ENCODE peak calls at places on chromosome 22, in six cellular contexts. A, H, L, D, U and K are unnamed samples. For H3K27me3, the result is how much of the 10 kb centered on the place peaks cover.

GRCh38 chr22:46515208-46516111 is 22.0 kb downstream of the CELSR1 start:
- DNase-seq in U (peak), A (no peak), L (peak), H (no peak), D (no peak), K (no peak)

GRCh38 chr22:40741116-40741515 is 61.8 kb downstream of the MCHR1 start:
- DNase-seq in D (no peak), A (no peak), U (no peak), L (no peak), H (no peak), K (no peak)

GRCh38 chr22:24435861-24436351 is 8.5 kb downstream of the ADORA2A start:
- DNase-seq in H (no peak), U (no peak), A (no peak), L (peak), D (no peak), K (peak)

GRCh38 chr22:30705710-30706651 is 11.3 kb downstream of the OSBP2 start:
- DNase-seq in U (no peak), L (peak), A (peak), D (no peak), H (no peak), K (no peak)

GRCh38 chr22:41327124-41327523 is 25.8 kb downstream of the ZC3H7B start:
- DNase-seq in D (no peak), L (no peak), A (no peak), H (no peak), U (no peak), K (no peak)

GRCh38 chr22:50706481-50707125 is 31.4 kb upstream of the ACR start:
- DNase-seq in H (no peak), L (no peak), D (no peak), U (no peak), A (no peak), K (peak)

GRCh38 chr22:45124176-45124857 is 39.4 kb upstream of the NUP50 start:
- DNase-seq in A (peak), H (no peak), L (no peak), U (no peak), D (no peak), K (no peak)

GRCh38 chr22:38035530-38035885 is 21.7 kb upstream of the PICK1 start:
- DNase-seq in H (no peak), D (no peak), A (no peak), U (no peak), L (no peak), K (no peak)

GRCh38 chr22:42967005-42967404 is 47.9 kb downstream of the PACSIN2 start:
- DNase-seq in U (no peak), D (no peak), L (no peak), H (no peak), A (no peak), K (no peak)

GRCh38 chr22:28329582-28330073 is 350.0 kb downstream of the TTC28 start:
- DNase-seq in L (no peak), U (no peak), H (no peak), A (peak), D (no peak), K (no peak)

GRCh38 chr22:30459206-30460052 is 12.4 kb downstream of the SEC14L3 start:
- DNase-seq in L (no peak), U (peak), A (peak), H (no peak), D (peak), K (no peak)

GRCh38 chr22:24805790-24806662 is at the start of gene SGSM1:
- DNase-seq in A (peak), D (peak), H (peak), L (peak), U (peak), K (peak)

GRCh38 chr22:30104501-30105156 is 24.4 kb downstream of the HORMAD2 start:
- DNase-seq in L (no peak), A (no peak), U (no peak), H (no peak), D (peak), K (no peak)

GRCh38 chr22:39135092-39135896 is 17.2 kb downstream of the CBX7 start:
- DNase-seq in L (peak), D (peak), A (peak), U (peak), H (no peak), K (peak)

GRCh38 chr22:29470159-29470855 is 9.7 kb upstream of the NEFH start:
- DNase-seq in U (peak), A (peak), D (peak), L (peak), H (no peak), K (peak)

GRCh38 chr22:46710842-46711241 is 27.2 kb downstream of the CERK start:
- DNase-seq in L (no peak), D (no peak), A (no peak), U (no peak), H (no peak), K (no peak)

GRCh38 chr22:46003271-46004091 is 26.5 kb upstream of the WNT7B start:
- DNase-seq in U (no peak), L (no peak), D (no peak), H (no peak), A (no peak), K (no peak)

GRCh38 chr22:31343235-31344191 is 2.6 kb downstream of the PATZ1 start:
- DNase-seq in H (no peak), A (peak), D (no peak), L (no peak), U (peak), K (peak)

GRCh38 chr22:35467788-35468187 is 67.8 kb downstream of the MCM5 start:
- DNase-seq in L (no peak), H (no peak), A (peak), D (no peak), U (no peak), K (peak)

GRCh38 chr22:28799834-28800307 is 498 bp downstream of the XBP1 start:
- DNase-seq in A (peak), L (peak), U (peak), H (no peak), D (no peak), K (peak)

GRCh38 chr22:30245985-30246901 is at the start of gene LIF:
- DNase-seq in U (peak), H (no peak), L (peak), D (peak), A (peak), K (no peak)

GRCh38 chr22:24482586-24482985 is 12.5 kb upstream of the UPB1 start:
- DNase-seq in U (no peak), H (no peak), L (no peak), A (peak), D (no peak), K (no peak)

GRCh38 chr22:45462034-45462655 is 40.5 kb upstream of the FBLN1 start:
- DNase-seq in A (no peak), H (no peak), U (peak), D (no peak), L (no peak), K (no peak)

GRCh38 chr22:27456696-27457503 is 344.7 kb downstream of the MN1 start:
- DNase-seq in D (no peak), U (peak), H (no peak), A (peak), L (peak), K (no peak)

GRCh38 chr22:34330432-34330831 is 410.2 kb upstream of the LARGE1 start:
- DNase-seq in A (no peak), H (no peak), U (no peak), L (no peak), D (no peak), K (no peak)

GRCh38 chr22:32389685-32390084 is 22.4 kb downstream of the RTCB start:
- DNase-seq in H (no peak), U (peak), L (peak), A (peak), D (no peak), K (no peak)

GRCh38 chr22:31326877-31327276 is 19.3 kb downstream of the PATZ1 start:
- DNase-seq in D (no peak), H (no peak), A (no peak), L (no peak), U (no peak), K (no peak)

GRCh38 chr22:40635940-40636379 is 559 bp downstream of the MRTFA start:
- DNase-seq in U (no peak), H (no peak), L (no peak), A (no peak), D (no peak), K (peak)

GRCh38 chr22:38872831-38873248 is 824 bp upstream of the CBX6 start:
- DNase-seq in D (no peak), L (no peak), H (no peak), U (peak), A (peak), K (peak)

GRCh38 chr22:38271927-38272372 is 860 bp downstream of the TMEM184B start:
- DNase-seq in A (no peak), H (no peak), L (no peak), U (no peak), D (no peak), K (no peak)

GRCh38 chr22:49356428-49356827 is 471.2 kb downstream of the BRD1 start:
- DNase-seq in L (no peak), U (no peak), D (no peak), H (no peak), A (no peak), K (no peak)

GRCh38 chr22:49353185-49353584 is 474.5 kb downstream of the BRD1 start:
- DNase-seq in H (no peak), D (no peak), A (no peak), U (no peak), L (no peak), K (no peak)

GRCh38 chr22:49358041-49358440 is 469.6 kb downstream of the BRD1 start:
- DNase-seq in D (no peak), A (no peak), H (no peak), L (no peak), U (no peak), K (no peak)

GRCh38 chr22:49354516-49355205 is 473.0 kb downstream of the BRD1 start:
- DNase-seq in D (no peak), U (no peak), H (no peak), A (no peak), L (no peak), K (no peak)

GRCh38 chr22:49355206-49355920 is 472.3 kb downstream of the BRD1 start:
- DNase-seq in L (no peak), D (no peak), H (no peak), A (no peak), U (no peak), K (no peak)
- H3K27me3 ChIP-seq in L (under half), D (under half), H (under half), A (under half), U (under half), K (under half)

DNA sequence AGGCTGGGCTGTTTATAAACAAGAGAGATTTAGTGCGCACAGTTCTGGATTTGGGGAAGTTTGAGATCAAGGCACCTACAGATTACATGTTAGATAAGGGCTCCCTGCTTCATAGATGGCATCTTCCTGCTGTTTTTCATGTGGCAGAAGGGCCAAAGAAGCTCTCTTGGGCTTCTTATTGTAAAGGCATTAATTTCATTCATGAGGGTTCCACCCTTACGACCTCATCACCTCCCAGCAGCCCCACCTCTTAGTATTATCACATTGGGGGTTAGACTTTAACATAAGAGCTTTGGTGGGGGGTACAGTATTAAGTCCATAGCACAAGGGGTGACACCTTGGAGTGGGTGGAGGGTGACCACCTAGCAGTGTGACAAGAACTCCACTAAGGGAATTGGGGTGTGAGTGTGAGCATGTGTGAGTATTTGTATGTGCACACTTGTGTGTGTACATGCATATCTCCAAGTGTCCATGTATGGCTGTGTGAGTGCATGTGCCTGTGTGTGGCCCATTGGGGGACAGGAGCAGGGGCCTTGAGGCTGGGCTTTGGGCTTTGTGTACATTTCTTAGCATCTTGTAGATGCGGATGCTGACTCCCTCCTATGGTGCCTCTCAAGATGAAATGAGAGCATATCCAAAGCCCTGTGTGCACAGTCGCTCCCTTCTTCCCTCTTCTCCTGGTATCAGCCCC is 42.7 kb downstream of the BCR start:
- DNase-seq in H (no peak), U (no peak), L (no peak), D (no peak), A (no peak), K (no peak)
- H3K27ac ChIP-seq in H (peak), U (no peak), L (peak), D (peak), A (no peak), K (no peak)

DNA sequence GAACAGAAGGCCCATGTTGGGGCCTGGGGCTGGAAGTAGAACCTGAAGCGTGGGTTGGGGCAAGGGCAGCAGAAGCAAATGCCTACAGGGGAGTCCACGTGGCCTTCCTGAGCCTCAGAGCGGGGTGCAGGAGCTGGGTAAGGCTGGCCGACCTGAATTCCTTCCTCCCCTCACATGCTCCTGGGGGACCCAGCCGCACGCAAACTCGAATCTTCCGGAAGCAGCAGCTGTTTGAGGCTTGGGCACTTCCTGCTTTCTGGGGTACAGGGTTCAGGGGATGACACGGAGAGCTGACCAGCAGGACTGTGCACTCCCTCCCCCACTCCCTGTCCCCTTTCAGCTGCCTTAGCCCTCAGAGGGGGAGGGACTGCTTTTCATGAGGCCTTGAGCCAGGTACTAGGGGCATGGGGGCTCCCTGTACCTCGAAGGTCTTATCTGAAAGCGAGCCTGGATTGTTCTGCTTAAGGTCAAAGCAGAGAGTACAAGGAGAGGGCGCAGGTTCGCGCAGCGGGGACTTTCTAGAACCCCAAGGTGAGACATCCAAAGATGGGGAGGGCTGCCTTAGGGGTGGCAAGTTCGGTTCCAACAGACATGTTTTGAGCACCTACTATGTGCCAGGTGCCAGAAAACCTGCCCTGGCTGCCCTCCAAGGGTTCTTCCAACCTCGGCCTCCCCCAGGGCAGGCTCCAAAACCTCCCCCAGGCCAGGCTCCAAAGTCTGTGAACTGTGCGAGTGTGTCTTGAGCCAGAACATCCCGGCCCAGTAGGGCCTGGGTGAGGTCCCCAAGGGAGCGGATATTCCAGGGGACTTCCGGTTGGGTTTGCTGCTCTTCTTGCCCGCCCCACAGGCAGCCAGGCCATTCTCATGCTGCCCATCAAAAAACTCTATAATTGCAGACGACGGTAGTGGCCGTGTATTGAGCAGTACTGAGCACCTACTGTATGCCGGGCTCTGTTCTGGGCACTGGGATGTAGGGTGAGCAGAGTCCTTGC is 1.7 kb downstream of the NCF4 start:
- DNase-seq in A (no peak), D (no peak), H (no peak), U (no peak), L (no peak), K (no peak)
- H3K4me3 ChIP-seq in A (no peak), D (no peak), H (no peak), U (no peak), L (no peak), K (no peak)

GRCh38 chr22:37001826-37002225 is 17.4 kb downstream of the TST start:
- DNase-seq in H (no peak), L (no peak), A (no peak), D (no peak), U (no peak), K (no peak)
- H3K27me3 ChIP-seq in H (under half), L (under half), A (under half), D (under half), U (under half), K (under half)

DNA sequence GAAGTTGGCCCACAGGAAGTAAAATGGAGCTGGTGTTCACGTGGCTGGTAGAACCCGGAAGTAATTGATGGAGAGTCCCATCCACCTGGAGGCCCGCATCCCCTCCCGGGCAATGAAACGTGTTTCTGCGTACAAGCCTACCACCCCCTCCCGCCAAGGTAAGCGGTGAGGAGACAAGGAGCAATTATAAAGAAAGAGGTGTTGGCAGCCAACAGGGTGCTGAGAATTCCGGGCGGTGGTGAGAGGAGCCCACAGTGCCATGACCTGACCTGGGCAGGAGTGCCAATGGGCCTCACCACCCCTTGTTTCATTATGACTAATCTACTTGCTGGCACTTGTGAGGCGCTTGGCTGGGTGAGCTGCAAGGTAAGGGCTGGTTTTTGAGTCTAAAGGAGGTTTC is 83.8 kb upstream of the BID start:
- DNase-seq in D (no peak), U (no peak), A (no peak), L (no peak), H (no peak), K (no peak)
- H3K27ac ChIP-seq in D (no peak), U (no peak), A (no peak), L (no peak), H (no peak), K (no peak)

GRCh38 chr22:48301421-48301820 is 1526.3 kb downstream of the BRD1 start:
- DNase-seq in D (no peak), L (no peak), U (no peak), H (no peak), A (no peak), K (no peak)

GRCh38 chr22:48300877-48301276 is 1526.8 kb downstream of the BRD1 start:
- DNase-seq in U (no peak), A (no peak), H (no peak), D (no peak), L (no peak), K (no peak)

GRCh38 chr22:48303360-48303725 is 1524.3 kb downstream of the BRD1 start:
- DNase-seq in L (no peak), A (no peak), U (no peak), H (no peak), D (no peak), K (no peak)

GRCh38 chr22:48301908-48302307 is 1525.8 kb downstream of the BRD1 start:
- DNase-seq in U (no peak), A (no peak), D (no peak), H (no peak), L (no peak), K (no peak)

DNA sequence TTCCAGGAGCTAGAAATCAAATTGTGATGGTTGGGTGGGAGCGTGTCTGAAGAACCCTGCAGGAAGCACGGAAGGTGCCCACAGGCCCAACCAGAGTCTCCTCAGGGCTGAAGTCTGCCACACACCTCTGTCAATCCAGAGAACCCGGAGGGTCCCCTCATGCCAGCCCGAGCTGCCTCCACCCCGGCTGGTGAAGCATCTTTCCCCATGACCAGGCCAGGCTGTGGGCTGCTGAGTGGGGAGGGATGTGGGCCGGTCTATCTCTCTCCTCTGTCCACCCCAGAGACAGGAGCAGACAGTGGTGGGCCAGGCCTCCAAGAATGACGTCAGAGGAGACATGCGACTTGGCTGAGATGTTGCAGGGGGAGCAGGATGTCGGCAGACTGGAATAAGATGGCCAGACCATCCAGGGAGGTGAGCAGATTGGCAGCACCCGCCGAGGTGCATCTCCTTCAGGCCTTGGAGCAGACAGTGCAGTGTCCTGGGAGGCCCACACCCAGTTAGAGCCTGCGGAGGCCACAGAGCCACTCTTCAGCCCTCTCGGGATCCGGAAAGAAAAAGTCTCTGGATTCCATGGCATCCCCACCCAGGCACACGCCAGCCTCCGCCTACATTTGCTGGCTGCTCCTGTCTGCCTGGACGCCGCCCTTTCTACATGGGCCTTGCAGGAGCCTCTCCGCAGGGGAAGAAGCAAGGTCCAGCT is 1524.9 kb downstream of the BRD1 start:
- DNase-seq in U (no peak), D (no peak), H (no peak), A (no peak), L (no peak), K (no peak)
- H3K4me3 ChIP-seq in U (no peak), D (no peak), H (no peak), A (no peak), L (no peak), K (no peak)

GRCh38 chr22:26428515-26429457 is at the start of gene ASPHD2:
- DNase-seq in H (no peak), U (peak), D (peak), A (peak), L (peak), K (peak)
- H3K27me3 ChIP-seq in H (under half), U (under half), D (under half), A (under half), L (under half), K (under half)

GRCh38 chr22:19693581-19693980 is 20.7 kb upstream of the SEPTIN5 start:
- DNase-seq in A (no peak), U (no peak), D (no peak), H (no peak), L (no peak), K (no peak)

GRCh38 chr22:19693981-19694670 is 20.2 kb upstream of the SEPTIN5 start:
- DNase-seq in A (no peak), U (no peak), H (no peak), D (no peak), L (no peak), K (no peak)

GRCh38 chr22:19689408-19689807 is 24.9 kb upstream of the SEPTIN5 start:
- DNase-seq in H (no peak), U (no peak), A (no peak), L (no peak), D (no peak), K (no peak)

GRCh38 chr22:19691007-19691720 is 23.1 kb upstream of the SEPTIN5 start:
- DNase-seq in H (no peak), D (no peak), L (no peak), A (no peak), U (no peak), K (no peak)

GRCh38 chr22:19691721-19692341 is 22.5 kb upstream of the SEPTIN5 start:
- DNase-seq in D (no peak), L (peak), H (no peak), A (peak), U (peak), K (no peak)
- H3K27ac ChIP-seq in D (no peak), L (no peak), H (no peak), A (no peak), U (peak), K (no peak)